ENCODE peak calls at places on chromosomes 1 and 21, in nine cellular contexts. E is activated CD8-positive, alpha-beta T cell treated with anti-CD3 and anti-CD28 coated beads for 36 hours; A is psoas muscle; U is heart right ventricle; B is endothelial cell of umbilical vein; H is AG04450; W is WTC11; P is PC-9; Q is type B pancreatic cell. J is an unnamed sample.

GRCh38 chr1:117712598-117712997 is 106.8 kb downstream of the TENT5C start:
- DNase-seq in P (no peak), E (no peak), H (no peak), U (no peak), A (no peak), W (no peak), Q (no peak), B (no peak), J (no peak)

GRCh38 chr1:37442644-37443043 is 31.7 kb upstream of the ZC3H12A start:
- DNase-seq in W (no peak), P (no peak), A (no peak), B (no peak), U (no peak), E (no peak), H (no peak), Q (no peak), J (no peak)

GRCh38 chr1:19739628-19740027 is 60.1 kb downstream of the TMCO4 start:
- DNase-seq in W (no peak), A (no peak), H (no peak), E (no peak), P (no peak), B (no peak), U (no peak), Q (no peak), J (no peak)

GRCh38 chr1:206921772-206922265 is at the start of gene FCMR:
- DNase-seq in U (no peak), E (peak; percentile 63), P (no peak), A (no peak), B (no peak), Q (no peak), W (no peak), H (no peak), J (no peak)

GRCh38 chr1:245493029-245493428 is 338.2 kb downstream of the KIF26B start:
- DNase-seq in H (no peak), U (no peak), A (no peak), E (no peak), B (no peak), W (no peak), P (no peak), Q (no peak), J (no peak)

GRCh38 chr1:214332950-214333798 is 52.2 kb downstream of the SMYD2 start:
- DNase-seq in H (peak; percentile 39), W (peak; percentile 65), U (peak; percentile 44), E (peak; percentile 61), Q (no peak), P (peak; percentile 58), A (peak; percentile 60), B (peak; percentile 54), J (peak; percentile 52)

GRCh38 chr1:169968174-169968573 is 74.5 kb upstream of the SCYL3 start:
- DNase-seq in B (no peak), Q (no peak), E (no peak), U (no peak), W (no peak), A (no peak), H (no peak), P (no peak), J (no peak)

GRCh38 chr1:244022301-244022700 is 28.8 kb upstream of the ZBTB18 start:
- DNase-seq in Q (no peak), P (peak; percentile 25), W (no peak), H (peak; percentile 7), B (no peak), U (no peak), E (no peak), A (no peak), J (no peak)

GRCh38 chr1:44266400-44267344 is 53.4 kb downstream of the DMAP1 start:
- DNase-seq in B (no peak), P (no peak), Q (no peak), U (no peak), E (no peak), H (no peak), A (no peak), W (no peak), J (peak; percentile 65)

GRCh38 chr1:239511865-239512264 is 125.5 kb downstream of the CHRM3 start:
- DNase-seq in W (no peak), P (no peak), A (no peak), B (no peak), E (no peak), Q (no peak), H (no peak), U (no peak), J (no peak)

GRCh38 chr21:33396966-33397365 is 6.2 kb upstream of the IFNGR2 start:
- DNase-seq in A (no peak), P (no peak), B (no peak), Q (no peak), U (peak; percentile 29), W (no peak), E (no peak), H (no peak), J (no peak)

GRCh38 chr1:156096640-156097391 is 14.6 kb upstream of the MEX3A start:
- DNase-seq in U (peak; percentile 93), P (peak; percentile 88), E (peak; percentile 97), B (peak; percentile 93), A (peak; percentile 93), H (peak; percentile 67), W (peak; percentile 92), Q (peak; percentile 89), J (peak; percentile 95)

GRCh38 chr1:243732627-243733026 is 117.4 kb downstream of the AKT3 start:
- DNase-seq in B (no peak), H (no peak), W (no peak), P (no peak), E (no peak), Q (no peak), A (no peak), U (no peak), J (no peak)

DNA sequence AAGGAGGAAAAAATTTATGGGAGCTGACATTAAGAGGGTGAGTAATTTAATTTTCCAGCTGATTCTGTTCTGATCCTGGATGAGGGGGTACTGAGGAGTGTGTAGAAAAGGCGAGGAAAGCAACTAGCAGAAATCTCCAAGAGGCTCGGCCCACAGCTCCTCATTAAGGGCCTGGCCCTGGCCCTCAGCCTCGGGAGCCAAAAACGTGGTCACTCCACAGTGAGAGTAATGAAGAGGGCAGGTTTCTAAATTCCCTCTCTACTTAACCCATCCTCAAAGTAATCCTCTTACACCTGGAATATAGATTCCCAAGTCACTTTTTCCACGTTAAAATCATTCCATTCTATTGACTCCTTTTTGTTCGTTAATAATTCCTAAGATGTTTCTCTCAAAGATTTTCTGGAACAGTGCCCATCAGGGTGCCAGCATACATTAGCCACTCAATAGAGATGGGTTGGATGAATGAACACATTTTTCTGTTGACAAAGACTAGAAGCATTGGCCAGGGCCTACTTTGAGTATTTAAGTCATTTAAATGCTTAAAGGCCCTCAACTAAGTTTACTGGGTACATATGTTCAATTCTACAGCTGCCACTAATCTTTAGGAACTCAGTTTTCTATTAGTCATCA is 1.1 kb upstream of the COL11A1 start:
- DNase-seq in P (no peak), U (no peak), E (no peak), W (peak; percentile 13), B (no peak), A (no peak), H (no peak), Q (no peak), J (no peak)
- TF ChIP-seq CTCF in P (no peak), U (no peak), E (no peak), W (no peak), B (no peak), A (no peak), H (no peak), Q (no peak), J (no peak)

DNA sequence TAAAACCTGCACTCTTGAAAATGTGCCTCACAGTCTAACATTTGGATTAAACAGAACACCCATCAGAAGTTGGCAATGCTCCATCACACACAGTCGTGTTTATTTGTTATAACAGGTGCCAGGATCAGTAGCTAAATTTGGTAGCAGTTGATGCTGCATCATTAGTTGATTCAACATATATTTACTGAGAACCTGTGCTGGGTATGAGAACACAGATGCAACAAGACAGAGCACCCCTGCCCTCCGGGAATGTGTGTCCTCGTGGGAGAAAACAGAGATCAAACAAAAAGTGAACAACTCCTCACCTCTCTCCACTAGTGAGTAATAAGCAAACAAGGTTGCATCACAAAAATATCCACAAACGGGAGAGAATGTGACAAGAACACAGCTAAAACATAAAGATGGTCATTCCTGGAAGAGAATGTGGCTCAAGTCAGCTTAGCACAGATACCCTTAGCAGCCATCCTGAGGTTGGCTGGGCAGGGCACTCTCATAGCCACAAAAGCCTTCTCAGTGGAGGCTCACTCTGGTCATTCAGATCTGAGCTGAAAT is 26.3 kb upstream of the LBR start:
- DNase-seq in H (no peak), B (peak; percentile 43), E (no peak), P (no peak), U (no peak), A (no peak), W (no peak), Q (no peak), J (no peak)
- TF ChIP-seq CTCF in H (no peak), B (no peak), E (no peak), P (no peak), U (no peak), A (no peak), W (no peak), Q (no peak), J (no peak)

DNA sequence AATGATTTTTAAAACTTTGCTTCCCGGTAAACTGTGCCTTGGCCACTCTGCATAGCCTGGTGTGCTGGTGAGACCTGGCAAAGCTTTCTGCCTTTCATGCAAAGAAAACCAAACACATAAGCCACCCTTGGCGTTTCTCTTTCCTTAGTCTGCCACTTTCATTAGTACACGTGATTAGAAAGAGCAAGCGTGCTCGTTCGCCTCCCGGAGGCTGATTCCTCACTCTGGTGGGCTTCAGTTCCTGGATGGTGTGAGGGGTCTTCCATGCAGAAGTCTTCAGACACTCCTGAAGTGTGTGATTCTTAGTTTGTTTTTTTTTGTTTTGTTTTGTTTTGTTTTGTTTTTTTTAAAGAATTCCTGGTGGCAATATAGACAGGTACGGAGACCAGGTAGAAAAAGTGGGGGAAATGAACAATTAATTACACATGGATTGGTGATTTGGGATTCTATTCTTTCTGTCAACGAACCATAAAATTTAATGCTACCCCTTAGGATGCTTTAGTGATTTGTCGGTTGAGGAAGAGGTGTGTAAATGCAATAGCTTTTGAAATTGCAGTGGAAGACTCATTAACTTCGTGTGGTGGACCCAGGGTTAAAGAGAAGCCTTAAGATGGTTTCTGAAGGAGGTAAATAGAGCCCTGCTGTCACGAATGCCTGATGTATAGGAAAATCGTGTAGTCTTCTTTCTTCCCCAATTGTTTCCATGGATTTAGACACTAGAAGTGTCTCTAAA is 2.1 kb downstream of the GALNT2 start:
- DNase-seq in B (no peak), W (no peak), A (no peak), Q (no peak), P (no peak), E (peak; percentile 18), U (no peak), H (no peak), J (peak; percentile 40)
- TF ChIP-seq CTCF in B (no peak), W (no peak), A (no peak), Q (peak; percentile 24), P (no peak), E (no peak), U (no peak), H (no peak), J (no peak)

DNA sequence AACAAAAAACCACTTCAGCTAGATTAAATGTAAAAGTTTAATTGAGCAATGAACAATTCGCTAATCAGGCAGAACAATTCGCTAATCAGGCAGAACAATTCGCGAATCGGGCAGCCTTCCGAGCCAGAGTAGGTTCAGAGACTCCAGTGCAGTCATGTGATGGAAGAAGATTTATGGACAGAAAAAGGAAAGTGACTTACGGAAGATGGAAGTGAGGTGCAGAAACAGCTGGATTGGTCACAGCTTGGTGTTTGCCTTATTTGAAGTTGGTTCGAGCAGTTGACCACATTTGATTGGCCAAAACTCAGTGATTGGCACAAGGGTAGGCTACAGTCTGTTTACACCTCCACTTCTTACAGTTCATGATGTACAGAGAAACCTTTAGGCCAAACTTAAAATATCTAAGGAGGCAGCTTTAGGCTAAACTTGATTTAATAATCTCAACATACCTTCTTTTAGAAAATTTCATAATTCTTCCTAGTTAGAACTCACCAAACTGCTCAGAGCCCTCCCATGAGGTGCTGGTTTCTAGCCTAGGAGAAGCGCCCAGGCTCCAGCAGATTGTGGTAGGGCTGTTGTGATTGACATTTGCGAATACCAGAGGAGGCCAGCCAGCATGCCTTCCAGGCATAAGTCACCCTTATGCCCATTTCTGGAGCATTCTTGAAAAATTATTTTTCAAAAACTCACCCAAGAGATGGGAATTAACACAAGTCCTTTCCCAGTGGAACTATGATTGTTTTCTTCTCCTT is 22.8 kb upstream of the KCNC4 start:
- DNase-seq in A (no peak), Q (no peak), B (no peak), P (peak; percentile 69), W (no peak), H (no peak), U (no peak), E (no peak), J (no peak)
- TF ChIP-seq CTCF in A (no peak), Q (no peak), B (no peak), P (no peak), W (no peak), H (no peak), U (no peak), E (no peak), J (no peak)

J was measured in colonic mucosa.